ENCODE peak calls at places on chromosomes 2 and 18, in ten cellular contexts. One of them, this sample, is unnamed.

GRCh38 chr2:96330407-96330806 is 5.2 kb upstream of the NCAPH start:
- DNase-seq in EL: peak; percentile 37
- DNase-seq in ovary: no peak
- DNase-seq in activated naive CD8-positive, alpha-beta T cell treated with anti-CD3 and anti-CD28 coated beads, Interleukin-2, amount 10 ng/mL, durations not matched to agents 7 days and 5 days: no peak
- DNase-seq in HuH-7.5: no peak
- DNase-seq in stimulated activated CD4-positive, alpha-beta T cell treated with anti-CD3 and anti-CD28 coated beads, TNF-alpha, amount 100 ng/mL, for 24 hours: no peak
- DNase-seq in progenitor cell of endocrine pancreas: no peak
- DNase-seq in NCI-H1092 treated with DMSO at 0.1 percent for 48 hours: no peak
- DNase-seq in CD4-positive, CD25-positive, alpha-beta regulatory T cell: no peak
- DNase-seq in lung microvascular endothelial cell: no peak
- DNase-seq in this sample: no peak

GRCh38 chr2:204477358-204477950 is 67.8 kb upstream of the PARD3B start:
- DNase-seq in EL: no peak
- DNase-seq in lung microvascular endothelial cell: no peak
- DNase-seq in HuH-7.5: no peak
- DNase-seq in stimulated activated CD4-positive, alpha-beta T cell treated with anti-CD3 and anti-CD28 coated beads, TNF-alpha, amount 100 ng/mL, for 24 hours: no peak
- DNase-seq in progenitor cell of endocrine pancreas: no peak
- DNase-seq in CD4-positive, CD25-positive, alpha-beta regulatory T cell: no peak
- DNase-seq in NCI-H1092 treated with DMSO at 0.1 percent for 48 hours: no peak
- DNase-seq in activated naive CD8-positive, alpha-beta T cell treated with anti-CD3 and anti-CD28 coated beads, Interleukin-2, amount 10 ng/mL, durations not matched to agents 7 days and 5 days: no peak
- DNase-seq in ovary: no peak
- DNase-seq in this sample: no peak

GRCh38 chr18:8424917-8425725 is 184.1 kb upstream of the RAB12 start:
- DNase-seq in lung microvascular endothelial cell: peak; percentile 11
- DNase-seq in CD4-positive, CD25-positive, alpha-beta regulatory T cell: no peak
- DNase-seq in activated naive CD8-positive, alpha-beta T cell treated with anti-CD3 and anti-CD28 coated beads, Interleukin-2, amount 10 ng/mL, durations not matched to agents 7 days and 5 days: no peak
- DNase-seq in progenitor cell of endocrine pancreas: no peak
- DNase-seq in EL: peak; percentile 97
- DNase-seq in ovary: no peak
- DNase-seq in NCI-H1092 treated with DMSO at 0.1 percent for 48 hours: no peak
- DNase-seq in HuH-7.5: no peak
- DNase-seq in stimulated activated CD4-positive, alpha-beta T cell treated with anti-CD3 and anti-CD28 coated beads, TNF-alpha, amount 100 ng/mL, for 24 hours: no peak
- DNase-seq in this sample: no peak

GRCh38 chr2:72916743-72917137 is 579 bp upstream of the EMX1 start:
- DNase-seq in CD4-positive, CD25-positive, alpha-beta regulatory T cell: no peak
- DNase-seq in lung microvascular endothelial cell: no peak
- DNase-seq in activated naive CD8-positive, alpha-beta T cell treated with anti-CD3 and anti-CD28 coated beads, Interleukin-2, amount 10 ng/mL, durations not matched to agents 7 days and 5 days: peak; percentile 48
- DNase-seq in progenitor cell of endocrine pancreas: no peak
- DNase-seq in NCI-H1092 treated with DMSO at 0.1 percent for 48 hours: no peak
- DNase-seq in EL: no peak
- DNase-seq in ovary: no peak
- DNase-seq in stimulated activated CD4-positive, alpha-beta T cell treated with anti-CD3 and anti-CD28 coated beads, TNF-alpha, amount 100 ng/mL, for 24 hours: no peak
- DNase-seq in HuH-7.5: peak; percentile 52
- DNase-seq in this sample: peak; percentile 14

GRCh38 chr2:182280128-182280527 is 146.7 kb downstream of the PDE1A start:
- DNase-seq in ovary: no peak
- DNase-seq in stimulated activated CD4-positive, alpha-beta T cell treated with anti-CD3 and anti-CD28 coated beads, TNF-alpha, amount 100 ng/mL, for 24 hours: no peak
- DNase-seq in CD4-positive, CD25-positive, alpha-beta regulatory T cell: no peak
- DNase-seq in NCI-H1092 treated with DMSO at 0.1 percent for 48 hours: no peak
- DNase-seq in activated naive CD8-positive, alpha-beta T cell treated with anti-CD3 and anti-CD28 coated beads, Interleukin-2, amount 10 ng/mL, durations not matched to agents 7 days and 5 days: no peak
- DNase-seq in lung microvascular endothelial cell: peak; percentile 49
- DNase-seq in EL: peak; percentile 67
- DNase-seq in progenitor cell of endocrine pancreas: no peak
- DNase-seq in HuH-7.5: no peak
- DNase-seq in this sample: no peak

GRCh38 chr2:105112345-105112744 is 74.5 kb downstream of the MRPS9 start:
- DNase-seq in lung microvascular endothelial cell: no peak
- DNase-seq in HuH-7.5: no peak
- DNase-seq in NCI-H1092 treated with DMSO at 0.1 percent for 48 hours: no peak
- DNase-seq in stimulated activated CD4-positive, alpha-beta T cell treated with anti-CD3 and anti-CD28 coated beads, TNF-alpha, amount 100 ng/mL, for 24 hours: no peak
- DNase-seq in activated naive CD8-positive, alpha-beta T cell treated with anti-CD3 and anti-CD28 coated beads, Interleukin-2, amount 10 ng/mL, durations not matched to agents 7 days and 5 days: no peak
- DNase-seq in progenitor cell of endocrine pancreas: no peak
- DNase-seq in CD4-positive, CD25-positive, alpha-beta regulatory T cell: no peak
- DNase-seq in EL: no peak
- DNase-seq in ovary: no peak
- DNase-seq in this sample: no peak

GRCh38 chr2:88606371-88607030 is 20.8 kb downstream of the EIF2AK3 start:
- DNase-seq in ovary: no peak
- DNase-seq in activated naive CD8-positive, alpha-beta T cell treated with anti-CD3 and anti-CD28 coated beads, Interleukin-2, amount 10 ng/mL, durations not matched to agents 7 days and 5 days: no peak
- DNase-seq in CD4-positive, CD25-positive, alpha-beta regulatory T cell: no peak
- DNase-seq in lung microvascular endothelial cell: no peak
- DNase-seq in progenitor cell of endocrine pancreas: no peak
- DNase-seq in EL: no peak
- DNase-seq in stimulated activated CD4-positive, alpha-beta T cell treated with anti-CD3 and anti-CD28 coated beads, TNF-alpha, amount 100 ng/mL, for 24 hours: no peak
- DNase-seq in HuH-7.5: no peak
- DNase-seq in NCI-H1092 treated with DMSO at 0.1 percent for 48 hours: no peak
- DNase-seq in this sample: no peak

GRCh38 chr2:55968931-55969330 is 45.3 kb upstream of the EFEMP1 start:
- DNase-seq in CD4-positive, CD25-positive, alpha-beta regulatory T cell: no peak
- DNase-seq in NCI-H1092 treated with DMSO at 0.1 percent for 48 hours: no peak
- DNase-seq in HuH-7.5: no peak
- DNase-seq in ovary: no peak
- DNase-seq in activated naive CD8-positive, alpha-beta T cell treated with anti-CD3 and anti-CD28 coated beads, Interleukin-2, amount 10 ng/mL, durations not matched to agents 7 days and 5 days: no peak
- DNase-seq in lung microvascular endothelial cell: no peak
- DNase-seq in progenitor cell of endocrine pancreas: no peak
- DNase-seq in EL: peak; percentile 18
- DNase-seq in stimulated activated CD4-positive, alpha-beta T cell treated with anti-CD3 and anti-CD28 coated beads, TNF-alpha, amount 100 ng/mL, for 24 hours: no peak
- DNase-seq in this sample: no peak

GRCh38 chr2:24930768-24931167 is 10.7 kb upstream of the ADCY3 start:
- DNase-seq in stimulated activated CD4-positive, alpha-beta T cell treated with anti-CD3 and anti-CD28 coated beads, TNF-alpha, amount 100 ng/mL, for 24 hours: no peak
- DNase-seq in NCI-H1092 treated with DMSO at 0.1 percent for 48 hours: no peak
- DNase-seq in activated naive CD8-positive, alpha-beta T cell treated with anti-CD3 and anti-CD28 coated beads, Interleukin-2, amount 10 ng/mL, durations not matched to agents 7 days and 5 days: no peak
- DNase-seq in EL: no peak
- DNase-seq in progenitor cell of endocrine pancreas: no peak
- DNase-seq in lung microvascular endothelial cell: no peak
- DNase-seq in HuH-7.5: no peak
- DNase-seq in CD4-positive, CD25-positive, alpha-beta regulatory T cell: no peak
- DNase-seq in ovary: no peak
- DNase-seq in this sample: no peak

GRCh38 chr2:224709276-224709675 is 6.9 kb downstream of the CCDC195 start:
- DNase-seq in NCI-H1092 treated with DMSO at 0.1 percent for 48 hours: no peak
- DNase-seq in HuH-7.5: no peak
- DNase-seq in EL: no peak
- DNase-seq in ovary: no peak
- DNase-seq in CD4-positive, CD25-positive, alpha-beta regulatory T cell: no peak
- DNase-seq in progenitor cell of endocrine pancreas: no peak
- DNase-seq in lung microvascular endothelial cell: no peak
- DNase-seq in stimulated activated CD4-positive, alpha-beta T cell treated with anti-CD3 and anti-CD28 coated beads, TNF-alpha, amount 100 ng/mL, for 24 hours: no peak
- DNase-seq in activated naive CD8-positive, alpha-beta T cell treated with anti-CD3 and anti-CD28 coated beads, Interleukin-2, amount 10 ng/mL, durations not matched to agents 7 days and 5 days: no peak
- DNase-seq in this sample: no peak

GRCh38 chr2:853203-853870 is 97.3 kb upstream of the SNTG2 start:
- DNase-seq in ovary: no peak
- DNase-seq in NCI-H1092 treated with DMSO at 0.1 percent for 48 hours: no peak
- DNase-seq in EL: no peak
- DNase-seq in HuH-7.5: no peak
- DNase-seq in lung microvascular endothelial cell: no peak
- DNase-seq in activated naive CD8-positive, alpha-beta T cell treated with anti-CD3 and anti-CD28 coated beads, Interleukin-2, amount 10 ng/mL, durations not matched to agents 7 days and 5 days: no peak
- DNase-seq in CD4-positive, CD25-positive, alpha-beta regulatory T cell: no peak
- DNase-seq in progenitor cell of endocrine pancreas: no peak
- DNase-seq in stimulated activated CD4-positive, alpha-beta T cell treated with anti-CD3 and anti-CD28 coated beads, TNF-alpha, amount 100 ng/mL, for 24 hours: no peak
- DNase-seq in this sample: no peak

GRCh38 chr2:190359896-190360376 is 16.5 kb downstream of the INPP1 start:
- DNase-seq in CD4-positive, CD25-positive, alpha-beta regulatory T cell: peak; percentile 59
- DNase-seq in NCI-H1092 treated with DMSO at 0.1 percent for 48 hours: peak; percentile 77
- DNase-seq in stimulated activated CD4-positive, alpha-beta T cell treated with anti-CD3 and anti-CD28 coated beads, TNF-alpha, amount 100 ng/mL, for 24 hours: no peak
- DNase-seq in progenitor cell of endocrine pancreas: no peak
- DNase-seq in lung microvascular endothelial cell: peak; percentile 71
- DNase-seq in activated naive CD8-positive, alpha-beta T cell treated with anti-CD3 and anti-CD28 coated beads, Interleukin-2, amount 10 ng/mL, durations not matched to agents 7 days and 5 days: peak; percentile 60
- DNase-seq in EL: peak; percentile 63
- DNase-seq in ovary: peak; percentile 40
- DNase-seq in HuH-7.5: no peak
- DNase-seq in this sample: peak; percentile 42

GRCh38 chr2:172253190-172254052 is 150.7 kb upstream of the DLX2 start:
- DNase-seq in CD4-positive, CD25-positive, alpha-beta regulatory T cell: no peak
- DNase-seq in ovary: peak; percentile 41
- DNase-seq in progenitor cell of endocrine pancreas: no peak
- DNase-seq in HuH-7.5: no peak
- DNase-seq in EL: peak; percentile 99
- DNase-seq in NCI-H1092 treated with DMSO at 0.1 percent for 48 hours: no peak
- DNase-seq in stimulated activated CD4-positive, alpha-beta T cell treated with anti-CD3 and anti-CD28 coated beads, TNF-alpha, amount 100 ng/mL, for 24 hours: peak; percentile 39
- DNase-seq in lung microvascular endothelial cell: peak; percentile 100
- DNase-seq in activated naive CD8-positive, alpha-beta T cell treated with anti-CD3 and anti-CD28 coated beads, Interleukin-2, amount 10 ng/mL, durations not matched to agents 7 days and 5 days: peak; percentile 38
- DNase-seq in this sample: no peak

GRCh38 chr2:100852999-100853908 is 33.3 kb downstream of the NPAS2 start:
- DNase-seq in activated naive CD8-positive, alpha-beta T cell treated with anti-CD3 and anti-CD28 coated beads, Interleukin-2, amount 10 ng/mL, durations not matched to agents 7 days and 5 days: no peak
- DNase-seq in CD4-positive, CD25-positive, alpha-beta regulatory T cell: no peak
- DNase-seq in HuH-7.5: no peak
- DNase-seq in stimulated activated CD4-positive, alpha-beta T cell treated with anti-CD3 and anti-CD28 coated beads, TNF-alpha, amount 100 ng/mL, for 24 hours: no peak
- DNase-seq in ovary: no peak
- DNase-seq in progenitor cell of endocrine pancreas: no peak
- DNase-seq in EL: no peak
- DNase-seq in NCI-H1092 treated with DMSO at 0.1 percent for 48 hours: no peak
- DNase-seq in lung microvascular endothelial cell: no peak
- DNase-seq in this sample: no peak

GRCh38 chr2:218694405-218695145 is 16.1 kb upstream of the TTLL4 start:
- DNase-seq in progenitor cell of endocrine pancreas: no peak
- DNase-seq in ovary: no peak
- DNase-seq in stimulated activated CD4-positive, alpha-beta T cell treated with anti-CD3 and anti-CD28 coated beads, TNF-alpha, amount 100 ng/mL, for 24 hours: no peak
- DNase-seq in CD4-positive, CD25-positive, alpha-beta regulatory T cell: no peak
- DNase-seq in HuH-7.5: no peak
- DNase-seq in lung microvascular endothelial cell: peak; percentile 47
- DNase-seq in NCI-H1092 treated with DMSO at 0.1 percent for 48 hours: no peak
- DNase-seq in activated naive CD8-positive, alpha-beta T cell treated with anti-CD3 and anti-CD28 coated beads, Interleukin-2, amount 10 ng/mL, durations not matched to agents 7 days and 5 days: no peak
- DNase-seq in EL: peak; percentile 57
- DNase-seq in this sample: no peak

GRCh38 chr2:29663266-29663665 is 258.1 kb downstream of the ALK start:
- DNase-seq in progenitor cell of endocrine pancreas: no peak
- DNase-seq in activated naive CD8-positive, alpha-beta T cell treated with anti-CD3 and anti-CD28 coated beads, Interleukin-2, amount 10 ng/mL, durations not matched to agents 7 days and 5 days: no peak
- DNase-seq in CD4-positive, CD25-positive, alpha-beta regulatory T cell: no peak
- DNase-seq in ovary: no peak
- DNase-seq in NCI-H1092 treated with DMSO at 0.1 percent for 48 hours: no peak
- DNase-seq in lung microvascular endothelial cell: no peak
- DNase-seq in EL: peak; percentile 55
- DNase-seq in stimulated activated CD4-positive, alpha-beta T cell treated with anti-CD3 and anti-CD28 coated beads, TNF-alpha, amount 100 ng/mL, for 24 hours: no peak
- DNase-seq in HuH-7.5: no peak
- DNase-seq in this sample: no peak

GRCh38 chr2:226800941-226801784 is 1.5 kb upstream of the IRS1 start:
- DNase-seq in activated naive CD8-positive, alpha-beta T cell treated with anti-CD3 and anti-CD28 coated beads, Interleukin-2, amount 10 ng/mL, durations not matched to agents 7 days and 5 days: peak; percentile 84
- DNase-seq in progenitor cell of endocrine pancreas: peak; percentile 86
- DNase-seq in ovary: peak; percentile 90
- DNase-seq in NCI-H1092 treated with DMSO at 0.1 percent for 48 hours: peak; percentile 74
- DNase-seq in stimulated activated CD4-positive, alpha-beta T cell treated with anti-CD3 and anti-CD28 coated beads, TNF-alpha, amount 100 ng/mL, for 24 hours: no peak
- DNase-seq in HuH-7.5: peak; percentile 83
- DNase-seq in CD4-positive, CD25-positive, alpha-beta regulatory T cell: peak; percentile 59
- DNase-seq in EL: peak; percentile 70
- DNase-seq in lung microvascular endothelial cell: peak; percentile 67
- DNase-seq in this sample: peak; percentile 81

GRCh38 chr2:190271783-190272456 is 47.7 kb downstream of the HIBCH start:
- DNase-seq in HuH-7.5: no peak
- DNase-seq in EL: no peak
- DNase-seq in stimulated activated CD4-positive, alpha-beta T cell treated with anti-CD3 and anti-CD28 coated beads, TNF-alpha, amount 100 ng/mL, for 24 hours: no peak
- DNase-seq in ovary: no peak
- DNase-seq in activated naive CD8-positive, alpha-beta T cell treated with anti-CD3 and anti-CD28 coated beads, Interleukin-2, amount 10 ng/mL, durations not matched to agents 7 days and 5 days: no peak
- DNase-seq in progenitor cell of endocrine pancreas: no peak
- DNase-seq in NCI-H1092 treated with DMSO at 0.1 percent for 48 hours: no peak
- DNase-seq in CD4-positive, CD25-positive, alpha-beta regulatory T cell: no peak
- DNase-seq in lung microvascular endothelial cell: no peak
- DNase-seq in this sample: no peak

GRCh38 chr18:24831091-24831490 is 370.7 kb downstream of the HRH4 start:
- DNase-seq in ovary: no peak
- DNase-seq in progenitor cell of endocrine pancreas: no peak
- DNase-seq in EL: no peak
- DNase-seq in stimulated activated CD4-positive, alpha-beta T cell treated with anti-CD3 and anti-CD28 coated beads, TNF-alpha, amount 100 ng/mL, for 24 hours: no peak
- DNase-seq in HuH-7.5: no peak
- DNase-seq in activated naive CD8-positive, alpha-beta T cell treated with anti-CD3 and anti-CD28 coated beads, Interleukin-2, amount 10 ng/mL, durations not matched to agents 7 days and 5 days: no peak
- DNase-seq in lung microvascular endothelial cell: no peak
- DNase-seq in NCI-H1092 treated with DMSO at 0.1 percent for 48 hours: no peak
- DNase-seq in CD4-positive, CD25-positive, alpha-beta regulatory T cell: no peak
- DNase-seq in this sample: no peak

GRCh38 chr18:7844418-7844817 is 277.3 kb downstream of the PTPRM start:
- DNase-seq in ovary: no peak
- DNase-seq in stimulated activated CD4-positive, alpha-beta T cell treated with anti-CD3 and anti-CD28 coated beads, TNF-alpha, amount 100 ng/mL, for 24 hours: no peak
- DNase-seq in HuH-7.5: no peak
- DNase-seq in lung microvascular endothelial cell: no peak
- DNase-seq in NCI-H1092 treated with DMSO at 0.1 percent for 48 hours: no peak
- DNase-seq in activated naive CD8-positive, alpha-beta T cell treated with anti-CD3 and anti-CD28 coated beads, Interleukin-2, amount 10 ng/mL, durations not matched to agents 7 days and 5 days: no peak
- DNase-seq in progenitor cell of endocrine pancreas: no peak
- DNase-seq in CD4-positive, CD25-positive, alpha-beta regulatory T cell: no peak
- DNase-seq in EL: peak; percentile 36
- DNase-seq in this sample: no peak

GRCh38 chr2:29251406-29251805 is 136.2 kb downstream of the CLIP4 start:
- DNase-seq in progenitor cell of endocrine pancreas: no peak
- DNase-seq in CD4-positive, CD25-positive, alpha-beta regulatory T cell: no peak
- DNase-seq in HuH-7.5: no peak
- DNase-seq in lung microvascular endothelial cell: no peak
- DNase-seq in activated naive CD8-positive, alpha-beta T cell treated with anti-CD3 and anti-CD28 coated beads, Interleukin-2, amount 10 ng/mL, durations not matched to agents 7 days and 5 days: no peak
- DNase-seq in ovary: no peak
- DNase-seq in NCI-H1092 treated with DMSO at 0.1 percent for 48 hours: no peak
- DNase-seq in EL: no peak
- DNase-seq in stimulated activated CD4-positive, alpha-beta T cell treated with anti-CD3 and anti-CD28 coated beads, TNF-alpha, amount 100 ng/mL, for 24 hours: no peak
- DNase-seq in this sample: no peak

GRCh38 chr2:231680284-231680991 is 27.9 kb upstream of the PTMA start:
- DNase-seq in EL: no peak
- DNase-seq in progenitor cell of endocrine pancreas: peak; percentile 64
- DNase-seq in stimulated activated CD4-positive, alpha-beta T cell treated with anti-CD3 and anti-CD28 coated beads, TNF-alpha, amount 100 ng/mL, for 24 hours: no peak
- DNase-seq in lung microvascular endothelial cell: no peak
- DNase-seq in activated naive CD8-positive, alpha-beta T cell treated with anti-CD3 and anti-CD28 coated beads, Interleukin-2, amount 10 ng/mL, durations not matched to agents 7 days and 5 days: no peak
- DNase-seq in NCI-H1092 treated with DMSO at 0.1 percent for 48 hours: no peak
- DNase-seq in HuH-7.5: no peak
- DNase-seq in CD4-positive, CD25-positive, alpha-beta regulatory T cell: no peak
- DNase-seq in ovary: peak; percentile 54
- DNase-seq in this sample: no peak